ENCODE peak calls at places on chromosomes 6 and 20, in seven cellular contexts. J is astrocyte; V is pancreas; R is uterus; E is CD8-positive, alpha-beta T cell; H is CD4-positive, alpha-beta memory T cell; K is Peyer's patch. D is an unnamed sample.

GRCh38 chr20:47956261-47956995 is 171.1 kb upstream of the SULF2 start:
- DNase-seq in J (peak; percentile 64), V (no peak), R (no peak), E (no peak), H (no peak), K (no peak), D (no peak)

GRCh38 chr6:16089232-16089843 is 39.5 kb upstream of the MYLIP start:
- DNase-seq in J (no peak), V (no peak), R (no peak), E (no peak), H (no peak), K (no peak), D (no peak)

GRCh38 chr6:87068804-87069203 is 26.1 kb downstream of the CGA start:
- DNase-seq in J (no peak), V (no peak), R (no peak), E (no peak), H (no peak), K (no peak), D (no peak)

GRCh38 chr6:114315841-114316595 is 26.8 kb downstream of the HS3ST5 start:
- DNase-seq in J (no peak), V (no peak), R (no peak), E (no peak), H (no peak), K (no peak), D (no peak)

GRCh38 chr6:48978016-48978415 is 485.0 kb downstream of the MMUT start:
- DNase-seq in J (peak; percentile 4), V (no peak), R (no peak), E (no peak), H (no peak), K (no peak), D (no peak)

GRCh38 chr6:147954938-147955337 is 387.7 kb upstream of the SASH1 start:
- DNase-seq in J (no peak), V (no peak), R (no peak), E (no peak), H (no peak), K (no peak), D (no peak)

GRCh38 chr6:5379647-5380242 is 118.4 kb downstream of the FARS2 start:
- DNase-seq in J (no peak), V (no peak), R (no peak), E (no peak), H (no peak), K (peak; percentile 63), D (no peak)

GRCh38 chr6:139519571-139520031 is 145.2 kb upstream of the CITED2 start:
- DNase-seq in J (peak; percentile 67), V (no peak), R (no peak), E (no peak), H (no peak), K (no peak), D (peak; percentile 77)

GRCh38 chr6:90406142-90406794 is 109.6 kb upstream of the BACH2 start:
- DNase-seq in J (peak; percentile 78), V (no peak), R (no peak), E (no peak), H (no peak), K (no peak), D (no peak)

GRCh38 chr6:106300944-106301343 is 24.6 kb downstream of the ATG5 start:
- DNase-seq in J (peak; percentile 44), V (no peak), R (no peak), E (no peak), H (peak; percentile 20), K (no peak), D (no peak)

GRCh38 chr20:9375221-9375681 is 139.1 kb upstream of the LAMP5 start:
- DNase-seq in J (peak; percentile 14), V (no peak), R (no peak), E (no peak), H (no peak), K (no peak), D (no peak)

GRCh38 chr6:36501686-36502085 is 45.6 kb downstream of the STK38 start:
- DNase-seq in J (peak; percentile 48), V (no peak), R (no peak), E (no peak), H (no peak), K (no peak), D (no peak)

GRCh38 chr20:24701668-24702067 is 232.2 kb downstream of the SYNDIG1 start:
- DNase-seq in J (no peak), V (no peak), R (no peak), E (no peak), H (no peak), K (no peak), D (no peak)

GRCh38 chr6:117552618-117553017 is 49.7 kb downstream of the GOPC start:
- DNase-seq in J (peak; percentile 71), V (no peak), R (no peak), E (no peak), H (no peak), K (no peak), D (no peak)

GRCh38 chr20:10555865-10556308 is 117.9 kb downstream of the JAG1 start:
- DNase-seq in J (peak; percentile 70), V (no peak), R (no peak), E (no peak), H (no peak), K (no peak), D (no peak)

GRCh38 chr6:159279790-159280277 is 110.6 kb downstream of the FNDC1 start:
- DNase-seq in J (peak; percentile 30), V (no peak), R (no peak), E (no peak), H (no peak), K (no peak), D (no peak)

GRCh38 chr6:132763269-132763668 is 5.6 kb upstream of the VNN2 start:
- DNase-seq in J (no peak), V (no peak), R (no peak), E (peak; percentile 3), H (peak; percentile 37), K (peak; percentile 71), D (no peak)
- H3K27me3 ChIP-seq in J (no peaks in the 10 kb centered on the region), V (no peaks in the 10 kb centered on the region), R (no peaks in the 10 kb centered on the region), E (no peaks in the 10 kb centered on the region), H (no peaks in the 10 kb centered on the region), K (no peaks in the 10 kb centered on the region), D (no peaks in the 10 kb centered on the region)

GRCh38 chr20:635028-635427 is 18.0 kb downstream of the SRXN1 start:
- DNase-seq in J (no peak), V (no peak), R (no peak), E (no peak), H (no peak), K (no peak), D (no peak)

GRCh38 chr20:638579-638978 is 14.4 kb downstream of the SRXN1 start:
- DNase-seq in J (no peak), V (no peak), R (no peak), E (no peak), H (no peak), K (no peak), D (no peak)

GRCh38 chr20:635609-636338 is 17.2 kb downstream of the SRXN1 start:
- DNase-seq in J (no peak), V (no peak), R (no peak), E (no peak), H (no peak), K (no peak), D (no peak)

GRCh38 chr20:634526-634925 is 18.5 kb downstream of the SRXN1 start:
- DNase-seq in J (no peak), V (no peak), R (no peak), E (no peak), H (no peak), K (no peak), D (no peak)

DNA sequence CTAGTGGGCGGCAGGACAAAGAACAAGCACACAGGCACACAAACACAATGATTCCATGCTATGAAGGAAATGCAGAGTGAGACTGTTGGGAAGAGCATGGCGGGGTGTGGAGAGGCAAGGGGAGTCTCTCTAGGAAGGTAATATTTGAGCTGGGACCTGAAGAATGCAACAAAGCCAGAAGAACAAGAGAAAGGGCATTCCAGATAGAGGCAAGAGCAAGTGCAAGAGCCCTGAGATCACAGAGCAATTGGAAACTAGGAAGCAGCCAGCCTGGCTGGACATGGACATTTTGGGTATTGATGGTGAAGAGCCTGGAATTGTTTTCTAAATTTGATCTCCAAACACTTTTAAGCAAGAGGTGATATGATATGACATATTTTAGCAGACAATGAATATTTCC is 15.4 kb downstream of the SRXN1 start:
- DNase-seq in J (no peak), V (no peak), R (no peak), E (no peak), H (no peak), K (no peak), D (no peak)
- H3K27me3 ChIP-seq in J (peaks cover 4% of the 10 kb centered on the region), V (no peaks in the 10 kb centered on the region), R (no peaks in the 10 kb centered on the region), E (no peaks in the 10 kb centered on the region), H (peaks cover 1% of the 10 kb centered on the region), K (no peaks in the 10 kb centered on the region), D (peaks cover 16% of the 10 kb centered on the region)

GRCh38 chr20:61192254-61192950 is 59.7 kb upstream of the CDH4 start:
- DNase-seq in J (no peak), V (no peak), R (no peak), E (no peak), H (no peak), K (no peak), D (no peak)
- H3K27me3 ChIP-seq in J (no peaks in the 10 kb centered on the region), V (peaks cover 4% of the 10 kb centered on the region), R (peaks cover 22% of the 10 kb centered on the region), E (peaks cover 4% of the 10 kb centered on the region), H (no peaks in the 10 kb centered on the region), K (no peaks in the 10 kb centered on the region), D (peaks cover 3% of the 10 kb centered on the region)

GRCh38 chr20:50471231-50471630 is 39.0 kb upstream of the PTPN1 start:
- DNase-seq in J (no peak), V (no peak), R (no peak), E (no peak), H (peak; percentile 32), K (no peak), D (no peak)
- H3K27me3 ChIP-seq in J (no peaks in the 10 kb centered on the region), V (no peaks in the 10 kb centered on the region), R (no peaks in the 10 kb centered on the region), E (no peaks in the 10 kb centered on the region), H (no peaks in the 10 kb centered on the region), K (no peaks in the 10 kb centered on the region), D (no peaks in the 10 kb centered on the region)

D was measured in BJ.